ENCODE peak calls at places on chromosomes 16 and 17, in nine cellular contexts. A is stimulated activated CD4-positive, alpha-beta T cell treated with anti-CD3 and anti-CD28 coated beads, Interleukin-4, amount 100 ng/mL, for 4 hours; Z is Peyer's patch; W is Calu3; J is iris pigment epithelial cell; X is effector CD4-positive, alpha-beta T cell; K is hepatocyte; I is activated naive CD8-positive, alpha-beta T cell treated with anti-CD3 and anti-CD28 coated beads for 36 hours; T is stimulated activated CD8-positive, alpha-beta memory T cell treated with anti-CD3 and anti-CD28 coated beads, Interleukin-12 subunit alpha, Interleukin-12 subunit beta, amount 100 ng/mL, for 1 hour. E is an unnamed sample.

GRCh38 chr17:10046786-10047609 is 141.9 kb upstream of the RCVRN start:
- DNase-seq in A (no peak), Z (no peak), W (no peak), J (no peak), X (no peak), K (no peak), I (no peak), T (no peak), E (no peak)

GRCh38 chr17:69111794-69112193 is 29.9 kb downstream of the ABCA6 start:
- DNase-seq in A (no peak), Z (no peak), W (no peak), J (no peak), X (no peak), K (no peak), I (no peak), T (no peak), E (no peak)

GRCh38 chr17:45948881-45949624 is 50.0 kb upstream of the STH start:
- DNase-seq in A (peak; percentile 71), Z (peak; percentile 74), W (peak; percentile 91), J (peak; percentile 70), X (peak; percentile 34), K (peak; percentile 86), I (peak; percentile 76), T (peak; percentile 19), E (peak; percentile 89)

GRCh38 chr16:58732545-58733247 is 1.4 kb downstream of the GOT2 start:
- DNase-seq in A (no peak), Z (no peak), W (no peak), J (peak; percentile 47), X (no peak), K (no peak), I (peak; percentile 19), T (no peak), E (no peak)

GRCh38 chr16:89495121-89495520 is 4.8 kb upstream of the ANKRD11 start:
- DNase-seq in A (no peak), Z (no peak), W (no peak), J (peak; percentile 84), X (no peak), K (no peak), I (no peak), T (no peak), E (no peak)

GRCh38 chr17:17359271-17359670 is 56.1 kb downstream of the NT5M start:
- DNase-seq in A (no peak), Z (no peak), W (no peak), J (no peak), X (no peak), K (no peak), I (no peak), T (no peak), E (peak; percentile 3)

GRCh38 chr17:1227917-1228751 is 42.1 kb upstream of the BHLHA9 start:
- DNase-seq in A (no peak), Z (peak; percentile 64), W (no peak), J (peak; percentile 14), X (no peak), K (peak; percentile 35), I (peak; percentile 14), T (no peak), E (peak; percentile 73)

GRCh38 chr17:56436142-56436541 is 157.4 kb upstream of the NOG start:
- DNase-seq in A (no peak), Z (no peak), W (no peak), J (no peak), X (no peak), K (no peak), I (no peak), T (no peak), E (no peak)

GRCh38 chr17:72946696-72947095 is 145.8 kb downstream of the SLC39A11 start:
- DNase-seq in A (no peak), Z (no peak), W (no peak), J (no peak), X (no peak), K (no peak), I (no peak), T (no peak), E (no peak)

GRCh38 chr16:10949424-10949970 is 5.1 kb downstream of the CLEC16A start:
- DNase-seq in A (no peak), Z (no peak), W (no peak), J (no peak), X (peak; percentile 30), K (no peak), I (peak; percentile 42), T (no peak), E (no peak)

GRCh38 chr17:1810450-1811103 is 19.1 kb downstream of the SMYD4 start:
- DNase-seq in A (no peak), Z (peak; percentile 69), W (no peak), J (no peak), X (no peak), K (peak; percentile 34), I (no peak), T (no peak), E (no peak)

GRCh38 chr16:49924078-49924477 is 68.2 kb upstream of the ZNF423 start:
- DNase-seq in A (no peak), Z (no peak), W (no peak), J (no peak), X (no peak), K (no peak), I (no peak), T (no peak), E (no peak)

GRCh38 chr16:86517652-86518258 is 7.4 kb downstream of the FOXF1 start:
- DNase-seq in A (no peak), Z (peak; percentile 65), W (peak; percentile 79), J (peak; percentile 84), X (no peak), K (peak; percentile 82), I (peak; percentile 50), T (no peak), E (no peak)

GRCh38 chr16:50711862-50712567 is 18.6 kb downstream of the NOD2 start:
- DNase-seq in A (no peak), Z (no peak), W (no peak), J (no peak), X (no peak), K (no peak), I (no peak), T (no peak), E (no peak)

GRCh38 chr17:7888184-7888920 is at the start of gene CHD3:
- DNase-seq in A (peak; percentile 61), Z (no peak), W (peak; percentile 61), J (peak; percentile 46), X (peak; percentile 16), K (peak; percentile 79), I (peak; percentile 63), T (no peak), E (no peak)

GRCh38 chr16:35746963-35747657 is 2287.7 kb downstream of the TP53TG3F start:
- DNase-seq in A (no peak), Z (no peak), W (no peak), J (no peak), X (no peak), K (no peak), I (no peak), T (no peak), E (no peak)

GRCh38 chr16:84166796-84167695 is 19.8 kb downstream of the TAF1C start:
- DNase-seq in A (no peak), Z (no peak), W (no peak), J (no peak), X (no peak), K (no peak), I (no peak), T (no peak), E (no peak)

GRCh38 chr17:14745541-14745940 is 444.7 kb downstream of the HS3ST3B1 start:
- DNase-seq in A (no peak), Z (no peak), W (no peak), J (peak; percentile 80), X (no peak), K (no peak), I (no peak), T (no peak), E (no peak)